ENCODE peak calls at places on chromosomes 6 and 20, in ten cellular contexts. K, L, A, J, Z, U, P, M, I and Y are unnamed samples.

GRCh38 chr6:139841794-139842215 is 467.4 kb upstream of the CITED2 start:
- DNase-seq in M (no peak), J (no peak), Z (no peak), U (no peak), A (no peak), I (no peak), K (no peak), P (no peak), L (no peak), Y (no peak)

GRCh38 chr6:62150048-62150663 is 135.9 kb downstream of the KHDRBS2 start:
- DNase-seq in Z (no peak), J (peak; percentile 7), K (no peak), A (peak; percentile 46), L (no peak), U (peak; percentile 34), I (no peak), P (no peak), M (no peak), Y (no peak)

GRCh38 chr20:50663095-50663821 is 28.1 kb downstream of the RIPOR3 start:
- DNase-seq in U (no peak), K (no peak), Z (no peak), P (no peak), I (no peak), J (no peak), A (no peak), M (no peak), L (no peak), Y (no peak)

GRCh38 chr20:34004790-34005457 is 11.2 kb downstream of the RALY start:
- DNase-seq in U (no peak), K (no peak), A (no peak), Z (no peak), P (no peak), J (no peak), L (no peak), I (no peak), M (no peak), Y (no peak)

GRCh38 chr20:9215539-9215938 is 146.7 kb downstream of the PLCB4 start:
- DNase-seq in U (peak; percentile 15), I (no peak), P (no peak), K (no peak), L (no peak), A (no peak), M (no peak), J (no peak), Z (no peak), Y (no peak)

GRCh38 chr6:108277831-108278230 is 17.0 kb upstream of the SNX3 start:
- DNase-seq in A (no peak), K (peak; percentile 3), U (peak; percentile 1), Z (no peak), J (no peak), L (no peak), I (no peak), M (no peak), P (no peak), Y (no peak)

GRCh38 chr6:91130126-91130525 is 543.3 kb upstream of the MAP3K7 start:
- DNase-seq in U (no peak), A (no peak), I (no peak), M (no peak), P (no peak), K (no peak), L (no peak), Z (no peak), J (no peak), Y (no peak)

GRCh38 chr20:513429-513828 is 30.2 kb downstream of the CSNK2A1 start:
- DNase-seq in Z (no peak), A (peak; percentile 24), P (no peak), I (no peak), U (peak; percentile 22), J (no peak), L (no peak), M (no peak), K (peak; percentile 9), Y (no peak)

GRCh38 chr20:20457392-20458126 is 89.7 kb downstream of the INSM1 start:
- DNase-seq in L (no peak), J (no peak), Z (no peak), K (no peak), P (no peak), A (peak; percentile 14), U (peak; percentile 30), I (no peak), M (no peak), Y (no peak)

GRCh38 chr6:31172973-31173384 is 2.5 kb upstream of the POU5F1 start:
- DNase-seq in P (no peak), J (no peak), U (no peak), Z (no peak), L (no peak), I (no peak), K (no peak), A (no peak), M (peak; percentile 9), Y (no peak)

GRCh38 chr20:43535370-43536004 is 23.3 kb upstream of the SGK2 start:
- DNase-seq in I (no peak), P (no peak), M (no peak), A (no peak), K (no peak), U (no peak), Z (no peak), L (no peak), J (no peak), Y (no peak)

GRCh38 chr6:111866857-111867256 is 6.4 kb downstream of the FYN start:
- DNase-seq in J (no peak), I (no peak), M (no peak), Z (no peak), A (no peak), P (no peak), U (no peak), K (no peak), L (no peak), Y (no peak)

GRCh38 chr20:1893721-1894470 is 1.3 kb upstream of the SIRPA start:
- DNase-seq in Z (no peak), I (peak; percentile 80), J (no peak), P (no peak), U (no peak), K (no peak), L (no peak), M (no peak), A (no peak), Y (peak; percentile 35)

GRCh38 chr6:43913388-43914271 is 143.6 kb downstream of the VEGFA start:
- DNase-seq in U (peak; percentile 51), K (no peak), A (peak; percentile 23), P (no peak), M (no peak), J (no peak), Z (no peak), L (no peak), I (no peak), Y (no peak)

GRCh38 chr6:11366934-11367637 is 134.6 kb upstream of the NEDD9 start:
- DNase-seq in Z (no peak), L (no peak), K (no peak), I (no peak), U (no peak), A (peak; percentile 20), J (peak; percentile 22), P (no peak), M (no peak), Y (no peak)

GRCh38 chr6:52788478-52788877 is 15.1 kb downstream of the GSTA1 start:
- DNase-seq in L (no peak), J (no peak), A (no peak), M (no peak), U (no peak), P (no peak), K (no peak), I (no peak), Z (no peak), Y (no peak)

GRCh38 chr20:2254333-2254732 is 41.5 kb upstream of the TGM3 start:
- DNase-seq in Z (no peak), I (no peak), U (no peak), J (no peak), P (no peak), K (no peak), A (no peak), L (no peak), M (no peak), Y (no peak)

GRCh38 chr20:3244613-3245012 is 5.6 kb upstream of the SLC4A11 start:
- DNase-seq in I (no peak), L (no peak), J (no peak), M (no peak), Z (no peak), P (no peak), A (no peak), U (no peak), K (no peak), Y (no peak)

GRCh38 chr6:155310596-155310995 is 3.7 kb downstream of the TFB1M start:
- DNase-seq in J (no peak), A (peak; percentile 11), I (no peak), Z (no peak), K (peak; percentile 33), U (peak; percentile 62), P (no peak), M (no peak), L (no peak), Y (no peak)

GRCh38 chr20:34710568-34710839 is 6.4 kb downstream of the TP53INP2 start:
- DNase-seq in K (no peak), P (no peak), J (no peak), A (no peak), M (no peak), L (no peak), I (no peak), U (no peak), Z (no peak), Y (no peak)

GRCh38 chr6:134123666-134124208 is 71.3 kb upstream of the SLC2A12 start:
- DNase-seq in J (peak; percentile 64), A (peak; percentile 74), M (no peak), K (peak; percentile 70), L (no peak), U (peak; percentile 84), P (no peak), I (no peak), Z (no peak), Y (no peak)

GRCh38 chr6:151475653-151476523 is 17.9 kb upstream of the CCDC170 start:
- DNase-seq in I (no peak), K (no peak), U (peak; percentile 52), L (no peak), Z (peak; percentile 24), J (no peak), M (no peak), P (peak; percentile 69), A (peak; percentile 68), Y (peak; percentile 50)

GRCh38 chr20:36591854-36592641 is 13.5 kb upstream of the RAB5IF start:
- DNase-seq in P (peak; percentile 88), I (no peak), Z (peak; percentile 14), L (no peak), M (no peak), K (no peak), U (no peak), J (no peak), A (peak; percentile 42), Y (peak; percentile 33)

GRCh38 chr6:151175924-151176445 is 63.8 kb upstream of the AKAP12 start:
- DNase-seq in M (no peak), K (no peak), P (no peak), J (no peak), L (no peak), I (no peak), U (no peak), Z (no peak), A (no peak), Y (no peak)

GRCh38 chr20:5078399-5078958 is 41.3 kb downstream of the PCNA start:
- DNase-seq in A (peak; percentile 58), I (peak; percentile 64), K (no peak), M (no peak), Z (peak; percentile 51), U (peak; percentile 19), J (no peak), P (peak; percentile 89), L (peak; percentile 60), Y (no peak)

GRCh38 chr20:5090191-5090590 is 29.6 kb downstream of the PCNA start:
- DNase-seq in J (no peak), L (no peak), U (no peak), Z (no peak), I (no peak), K (no peak), A (no peak), M (no peak), P (peak; percentile 53), Y (no peak)

GRCh38 chr6:77796824-77797809 is 144.3 kb downstream of the MEI4 start:
- DNase-seq in Z (no peak), J (no peak), U (no peak), P (no peak), K (no peak), L (no peak), I (no peak), M (no peak), A (no peak), Y (no peak)

GRCh38 chr6:27882624-27883023 is 29.6 kb downstream of the OR2B2 start:
- DNase-seq in P (no peak), A (no peak), K (no peak), J (no peak), M (no peak), I (no peak), U (peak; percentile 12), Z (no peak), L (no peak), Y (no peak)